ENCODE peak calls at places on chromosomes 7 and 10, in five cellular contexts. One of them, this sample, is unnamed.
A peak's percentile ranks its signal among the peaks of the same experiment; 100 is the strongest.

GRCh38 chr7:90192876-90193765 is 18.4 kb upstream of the STEAP2 start:
- DNase-seq in A549: no peak
- DNase-seq in ovary: no peak
- DNase-seq in body of pancreas: no peak
- DNase-seq in lower leg skin: no peak
- DNase-seq in this sample: no peak

GRCh38 chr10:46237815-46238510 is 48.8 kb upstream of the ANTXRL start:
- DNase-seq in A549: no peak
- DNase-seq in ovary: no peak
- DNase-seq in body of pancreas: no peak
- DNase-seq in lower leg skin: peak; percentile 56
- DNase-seq in this sample: no peak

GRCh38 chr7:95046494-95047240 is 139.3 kb downstream of the PPP1R9A start:
- DNase-seq in A549: no peak
- DNase-seq in ovary: no peak
- DNase-seq in body of pancreas: no peak
- DNase-seq in lower leg skin: no peak
- DNase-seq in this sample: no peak

GRCh38 chr7:141001122-141001521 is 13.6 kb downstream of the MRPS33 start:
- DNase-seq in A549: no peak
- DNase-seq in ovary: no peak
- DNase-seq in body of pancreas: no peak
- DNase-seq in lower leg skin: no peak
- DNase-seq in this sample: no peak

GRCh38 chr10:119654540-119654939 is 3.4 kb downstream of the BAG3 start:
- DNase-seq in A549: peak; percentile 56
- DNase-seq in ovary: no peak
- DNase-seq in body of pancreas: peak; percentile 73
- DNase-seq in lower leg skin: no peak
- DNase-seq in this sample: no peak

GRCh38 chr7:131919920-131920709 is 363.7 kb upstream of the PODXL start:
- DNase-seq in A549: no peak
- DNase-seq in ovary: no peak
- DNase-seq in body of pancreas: no peak
- DNase-seq in lower leg skin: no peak
- DNase-seq in this sample: no peak

GRCh38 chr10:75436896-75437295 is 5.5 kb downstream of the LRMDA start:
- DNase-seq in A549: no peak
- DNase-seq in ovary: no peak
- DNase-seq in body of pancreas: no peak
- DNase-seq in lower leg skin: no peak
- DNase-seq in this sample: no peak

GRCh38 chr10:102643346-102644065 is 773 bp upstream of the TRIM8 start:
- DNase-seq in A549: peak; percentile 78
- DNase-seq in ovary: peak; percentile 63
- DNase-seq in body of pancreas: peak; percentile 75
- DNase-seq in lower leg skin: no peak
- DNase-seq in this sample: peak; percentile 74

GRCh38 chr7:157856873-157857577 is 520.2 kb downstream of the DNAJB6 start:
- DNase-seq in A549: no peak
- DNase-seq in ovary: no peak
- DNase-seq in body of pancreas: peak; percentile 5
- DNase-seq in lower leg skin: no peak
- DNase-seq in this sample: no peak

GRCh38 chr10:77695186-77695585 is 57.6 kb upstream of the KCNMA1 start:
- DNase-seq in A549: no peak
- DNase-seq in ovary: no peak
- DNase-seq in body of pancreas: no peak
- DNase-seq in lower leg skin: no peak
- DNase-seq in this sample: no peak

GRCh38 chr10:99619851-99620712 is at the start of gene SLC25A28:
- DNase-seq in A549: peak; percentile 100
- DNase-seq in ovary: peak; percentile 93
- DNase-seq in body of pancreas: peak; percentile 97
- DNase-seq in lower leg skin: peak; percentile 98
- DNase-seq in this sample: peak; percentile 100

GRCh38 chr7:98621573-98622482 is 4.7 kb downstream of the NPTX2 start:
- DNase-seq in A549: no peak
- DNase-seq in ovary: no peak
- DNase-seq in body of pancreas: no peak
- DNase-seq in lower leg skin: no peak
- DNase-seq in this sample: no peak

GRCh38 chr7:37311282-37311868 is 137.3 kb downstream of the ELMO1 start:
- DNase-seq in A549: peak; percentile 18
- DNase-seq in ovary: no peak
- DNase-seq in body of pancreas: no peak
- DNase-seq in lower leg skin: no peak
- DNase-seq in this sample: no peak

GRCh38 chr7:148664319-148664718 is 34.4 kb upstream of the CUL1 start:
- DNase-seq in A549: no peak
- DNase-seq in ovary: no peak
- DNase-seq in body of pancreas: no peak
- DNase-seq in lower leg skin: no peak
- DNase-seq in this sample: no peak

GRCh38 chr10:2207246-2207922 is 470.1 kb upstream of the ADARB2 start:
- DNase-seq in A549: no peak
- DNase-seq in ovary: no peak
- DNase-seq in body of pancreas: no peak
- DNase-seq in lower leg skin: no peak
- DNase-seq in this sample: no peak

GRCh38 chr7:87336136-87336535 is 9.3 kb upstream of the CROT start:
- DNase-seq in A549: no peak
- DNase-seq in ovary: no peak
- DNase-seq in body of pancreas: no peak
- DNase-seq in lower leg skin: no peak
- DNase-seq in this sample: no peak

GRCh38 chr10:132886211-132887099 is 55.9 kb downstream of the CFAP46 start:
- DNase-seq in A549: peak; percentile 67
- DNase-seq in ovary: no peak
- DNase-seq in body of pancreas: no peak
- DNase-seq in lower leg skin: peak; percentile 82
- DNase-seq in this sample: no peak

GRCh38 chr10:108249940-108250339 is 1085.4 kb upstream of the SORCS1 start:
- DNase-seq in A549: peak; percentile 4
- DNase-seq in ovary: no peak
- DNase-seq in body of pancreas: no peak
- DNase-seq in lower leg skin: no peak
- DNase-seq in this sample: peak; percentile 64

GRCh38 chr10:46515402-46516192 is 40.9 kb downstream of the GPRIN2 start:
- DNase-seq in A549: no peak
- DNase-seq in ovary: no peak
- DNase-seq in body of pancreas: no peak
- DNase-seq in lower leg skin: peak; percentile 78
- DNase-seq in this sample: no peak

GRCh38 chr7:75966209-75966961 is 28.0 kb downstream of the TMEM120A start:
- DNase-seq in A549: no peak
- DNase-seq in ovary: peak; percentile 62
- DNase-seq in body of pancreas: peak; percentile 33
- DNase-seq in lower leg skin: peak; percentile 88
- DNase-seq in this sample: no peak

GRCh38 chr10:43824934-43825333 is 176.3 kb upstream of the ZNF32 start:
- DNase-seq in A549: no peak
- DNase-seq in ovary: peak; percentile 78
- DNase-seq in body of pancreas: peak; percentile 67
- DNase-seq in lower leg skin: no peak
- DNase-seq in this sample: no peak

GRCh38 chr10:98331888-98332287 is 63.9 kb upstream of the LOXL4 start:
- DNase-seq in A549: peak; percentile 38
- DNase-seq in ovary: no peak
- DNase-seq in body of pancreas: no peak
- DNase-seq in lower leg skin: no peak
- DNase-seq in this sample: peak; percentile 63

GRCh38 chr7:129482781-129483180 is 19.6 kb upstream of the SMKR1 start:
- DNase-seq in A549: no peak
- DNase-seq in ovary: no peak
- DNase-seq in body of pancreas: no peak
- DNase-seq in lower leg skin: no peak
- DNase-seq in this sample: no peak

GRCh38 chr7:71191766-71192165 is 59.8 kb downstream of the GALNT17 start:
- DNase-seq in A549: no peak
- DNase-seq in ovary: no peak
- DNase-seq in body of pancreas: no peak
- DNase-seq in lower leg skin: no peak
- DNase-seq in this sample: no peak

GRCh38 chr10:110632591-110633215 is 11.4 kb upstream of the RBM20 start:
- DNase-seq in A549: no peak
- DNase-seq in ovary: no peak
- DNase-seq in body of pancreas: no peak
- DNase-seq in lower leg skin: no peak
- DNase-seq in this sample: no peak

GRCh38 chr7:1590476-1590875 is 20.6 kb upstream of the PSMG3 start:
- DNase-seq in A549: no peak
- DNase-seq in ovary: no peak
- DNase-seq in body of pancreas: no peak
- DNase-seq in lower leg skin: no peak
- DNase-seq in this sample: no peak

GRCh38 chr10:93438796-93439253 is 43.3 kb downstream of the MYOF start:
- DNase-seq in A549: peak; percentile 74
- DNase-seq in ovary: no peak
- DNase-seq in body of pancreas: peak; percentile 65
- DNase-seq in lower leg skin: no peak
- DNase-seq in this sample: no peak

GRCh38 chr10:93435621-93436385 is 46.3 kb downstream of the MYOF start:
- DNase-seq in A549: peak; percentile 77
- DNase-seq in ovary: no peak
- DNase-seq in body of pancreas: no peak
- DNase-seq in lower leg skin: no peak
- DNase-seq in this sample: no peak

GRCh38 chr10:93437000-93437945 is 44.9 kb downstream of the MYOF start:
- DNase-seq in A549: peak; percentile 96
- DNase-seq in ovary: peak; percentile 84
- DNase-seq in body of pancreas: peak; percentile 75
- DNase-seq in lower leg skin: peak; percentile 93
- DNase-seq in this sample: no peak

GRCh38 chr10:93436577-93436976 is 45.6 kb downstream of the MYOF start:
- DNase-seq in A549: peak; percentile 81
- DNase-seq in ovary: peak; percentile 69
- DNase-seq in body of pancreas: no peak
- DNase-seq in lower leg skin: no peak
- DNase-seq in this sample: no peak

GRCh38 chr10:93437946-93438795 is 44.0 kb downstream of the MYOF start:
- DNase-seq in A549: peak; percentile 45
- DNase-seq in ovary: no peak
- DNase-seq in body of pancreas: no peak
- DNase-seq in lower leg skin: no peak
- DNase-seq in this sample: no peak
- TF ChIP-seq POLR2A in A549: no peak
- TF ChIP-seq POLR2A in ovary: no peak
- TF ChIP-seq POLR2A in body of pancreas: no peak
- TF ChIP-seq POLR2A in lower leg skin: no peak
- TF ChIP-seq POLR2A in this sample: no peak

GRCh38 chr10:125154529-125154928 is 5.8 kb downstream of the CTBP2 start:
- DNase-seq in A549: no peak
- DNase-seq in ovary: no peak
- DNase-seq in body of pancreas: no peak
- DNase-seq in lower leg skin: no peak
- DNase-seq in this sample: no peak

GRCh38 chr10:125153693-125154490 is 6.5 kb downstream of the CTBP2 start:
- DNase-seq in A549: no peak
- DNase-seq in ovary: no peak
- DNase-seq in body of pancreas: peak; percentile 45
- DNase-seq in lower leg skin: no peak
- DNase-seq in this sample: no peak

GRCh38 chr10:125152646-125153368 is 7.6 kb downstream of the CTBP2 start:
- DNase-seq in A549: no peak
- DNase-seq in ovary: no peak
- DNase-seq in body of pancreas: peak; percentile 75
- DNase-seq in lower leg skin: no peak
- DNase-seq in this sample: no peak

GRCh38 chr10:125151170-125151823 is 9.1 kb downstream of the CTBP2 start:
- DNase-seq in A549: no peak
- DNase-seq in ovary: no peak
- DNase-seq in body of pancreas: peak; percentile 28
- DNase-seq in lower leg skin: no peak
- DNase-seq in this sample: no peak

GRCh38 chr10:125151824-125152634 is 8.3 kb downstream of the CTBP2 start:
- DNase-seq in A549: no peak
- DNase-seq in ovary: no peak
- DNase-seq in body of pancreas: peak; percentile 66
- DNase-seq in lower leg skin: no peak
- DNase-seq in this sample: no peak
- TF ChIP-seq POLR2A in A549: no peak
- TF ChIP-seq POLR2A in ovary: no peak
- TF ChIP-seq POLR2A in body of pancreas: no peak
- TF ChIP-seq POLR2A in lower leg skin: no peak
- TF ChIP-seq POLR2A in this sample: no peak

DNA sequence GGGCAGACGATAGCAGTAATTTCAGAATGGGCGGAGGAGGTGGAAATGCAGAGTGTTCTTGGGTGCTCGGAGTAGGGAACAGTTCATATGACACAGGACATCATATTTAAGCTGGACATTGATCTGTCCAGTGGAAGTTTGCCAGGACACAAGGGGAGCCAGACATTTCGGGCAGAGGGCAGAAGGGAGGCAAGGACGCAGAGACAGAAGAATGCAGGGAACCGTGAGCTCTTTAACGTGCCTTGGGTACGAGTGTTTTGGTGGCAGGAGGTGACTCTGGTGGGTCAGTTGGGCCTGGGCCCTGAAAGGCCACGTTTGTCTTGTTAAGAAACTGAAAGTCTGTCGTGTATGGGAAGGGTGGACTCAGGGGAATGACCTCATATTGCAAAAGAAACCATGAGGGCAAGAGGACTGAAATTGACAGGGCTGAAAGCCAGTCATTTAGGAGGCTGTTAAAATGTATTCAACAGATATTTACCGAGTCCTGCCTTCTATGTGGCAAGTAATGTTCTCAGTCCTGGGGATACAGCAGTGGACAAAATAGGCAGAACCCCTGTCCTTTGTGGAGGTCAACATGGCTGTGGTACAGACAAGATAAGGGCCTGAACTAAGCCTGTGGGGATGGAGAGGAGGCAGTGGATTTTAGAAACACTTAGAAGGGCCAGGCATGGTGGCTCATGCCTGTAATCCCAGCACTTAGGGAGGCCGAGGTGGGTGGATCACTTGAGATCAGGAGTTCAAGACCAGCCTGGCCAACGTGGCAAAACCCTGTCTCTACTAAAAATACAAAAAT is 2.2 kb downstream of the OPTN start:
- DNase-seq in A549: no peak
- DNase-seq in ovary: no peak
- DNase-seq in body of pancreas: no peak
- DNase-seq in lower leg skin: no peak
- DNase-seq in this sample: peak; percentile 37
- TF ChIP-seq POLR2A in A549: no peak
- TF ChIP-seq POLR2A in ovary: no peak
- TF ChIP-seq POLR2A in body of pancreas: no peak
- TF ChIP-seq POLR2A in lower leg skin: no peak
- TF ChIP-seq POLR2A in this sample: no peak

DNA sequence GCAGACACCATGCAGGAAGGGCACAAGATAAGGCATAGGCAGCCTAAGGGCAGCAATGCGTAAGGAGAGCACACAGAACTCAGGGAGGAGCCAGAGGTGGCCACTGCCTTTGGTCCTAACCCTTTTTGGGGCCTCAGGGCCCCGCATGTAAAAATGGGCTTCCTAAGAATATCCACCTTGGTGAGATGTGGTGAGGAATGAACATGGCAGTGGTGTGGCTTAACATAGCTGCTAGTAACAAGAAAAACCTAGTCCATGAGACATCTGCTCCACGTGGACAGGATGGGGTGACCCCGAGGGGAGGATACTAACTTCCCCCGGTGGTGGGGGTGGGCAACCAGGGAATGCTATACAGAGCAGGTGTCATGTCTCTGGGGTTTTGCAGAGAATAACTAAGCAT is 18.0 kb downstream of the MAT1A start:
- DNase-seq in A549: no peak
- DNase-seq in ovary: no peak
- DNase-seq in body of pancreas: no peak
- DNase-seq in lower leg skin: peak; percentile 45
- DNase-seq in this sample: no peak
- TF ChIP-seq POLR2A in A549: no peak
- TF ChIP-seq POLR2A in ovary: no peak
- TF ChIP-seq POLR2A in body of pancreas: no peak
- TF ChIP-seq POLR2A in lower leg skin: no peak
- TF ChIP-seq POLR2A in this sample: no peak